ENCODE peak calls at places on chromosomes 6 and 20, in six cellular contexts. F is foreskin fibroblast, G is heart left ventricle, W is fibroblast of lung, B is AG09319, L is choroid plexus epithelial cell. H is an unnamed sample.

GRCh38 chr6:69796081-69796626 is 656 bp downstream of the LMBRD1 start:
- DNase-seq in F (peak; percentile 26), G (no peak), L (peak; percentile 66), B (no peak), W (peak; percentile 48), H (no peak)

GRCh38 chr6:124462746-124463145 is 499.5 kb upstream of the RNF217 start:
- DNase-seq in L (no peak), G (no peak), F (no peak), W (no peak), B (no peak), H (no peak)

GRCh38 chr20:19735446-19735845 is 22.6 kb upstream of the RIN2 start:
- DNase-seq in B (no peak), W (peak; percentile 74), F (peak; percentile 88), L (peak; percentile 86), G (peak; percentile 69), H (no peak)

GRCh38 chr6:130600880-130601341 is 226.3 kb upstream of the SMLR1 start:
- DNase-seq in G (no peak), B (no peak), W (peak; percentile 34), F (peak; percentile 91), L (peak; percentile 67), H (no peak)

GRCh38 chr6:166244353-166245045 is 63.7 kb downstream of the PRR18 start:
- DNase-seq in G (no peak), L (no peak), B (no peak), W (no peak), F (no peak), H (no peak)

GRCh38 chr20:53795170-53795569 is 201.5 kb upstream of the ZNF217 start:
- DNase-seq in F (peak; percentile 26), B (no peak), G (no peak), W (no peak), L (peak; percentile 13), H (no peak)

GRCh38 chr6:126040826-126041225 is 54.5 kb downstream of the TRMT11 start:
- DNase-seq in L (peak; percentile 86), F (peak; percentile 68), B (no peak), W (peak; percentile 78), G (no peak), H (no peak)

GRCh38 chr6:154508573-154509375 is 1.7 kb downstream of the CNKSR3 start:
- DNase-seq in B (no peak), L (peak; percentile 28), W (peak; percentile 30), G (no peak), F (no peak), H (no peak)

GRCh38 chr6:151502499-151502898 is 8.7 kb downstream of the CCDC170 start:
- DNase-seq in G (no peak), B (no peak), L (no peak), F (no peak), W (peak; percentile 52), H (no peak)

GRCh38 chr20:32437391-32438074 is 79.4 kb downstream of the ASXL1 start:
- DNase-seq in F (no peak), G (no peak), L (no peak), B (no peak), W (no peak), H (no peak)
- TF ChIP-seq CTCF in F (no peak), G (peak; percentile 13), L (peak; percentile 47), B (peak; percentile 10), W (no peak), H (peak; percentile 67)

GRCh38 chr6:33390767-33391277 is 801 bp upstream of the KIFC1 start:
- DNase-seq in G (no peak), B (no peak), F (no peak), W (no peak), L (no peak), H (no peak)
- TF ChIP-seq CTCF in G (no peak), B (no peak), F (no peak), W (no peak), L (no peak), H (no peak)

DNA sequence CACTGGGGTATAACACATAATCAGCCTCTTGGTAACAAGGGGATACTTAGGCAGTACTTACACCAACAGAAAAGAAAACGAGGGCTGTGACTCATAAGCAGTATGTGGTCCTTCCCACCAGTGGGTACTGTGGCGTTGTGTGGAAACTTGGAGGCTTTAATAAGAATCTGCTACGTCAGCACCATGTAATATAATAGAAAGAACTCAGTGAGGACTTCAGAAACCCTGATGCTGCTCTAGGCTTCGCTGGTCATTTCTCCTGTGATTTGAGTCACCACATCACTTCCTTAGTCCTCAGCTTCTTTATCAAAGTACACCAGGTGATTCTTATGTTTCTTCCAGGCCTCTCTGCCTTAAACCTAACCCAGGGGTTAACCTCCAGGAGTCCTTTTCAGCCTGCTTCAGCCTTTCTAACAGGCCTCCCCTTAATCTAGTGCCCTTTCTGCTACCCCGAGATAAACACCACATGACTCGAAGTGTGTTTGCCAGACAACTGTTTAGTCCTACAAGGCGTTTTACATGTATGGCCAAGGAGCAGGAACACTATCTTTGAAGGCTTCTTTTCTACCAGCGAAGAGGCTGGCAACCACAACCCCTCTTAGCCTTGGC is 68.5 kb downstream of the FYN start:
- DNase-seq in G (no peak), B (no peak), F (peak; percentile 70), L (peak; percentile 98), W (peak; percentile 92), H (no peak)
- TF ChIP-seq CTCF in G (no peak), B (peak; percentile 22), F (no peak), L (peak; percentile 53), W (peak; percentile 22), H (no peak)

DNA sequence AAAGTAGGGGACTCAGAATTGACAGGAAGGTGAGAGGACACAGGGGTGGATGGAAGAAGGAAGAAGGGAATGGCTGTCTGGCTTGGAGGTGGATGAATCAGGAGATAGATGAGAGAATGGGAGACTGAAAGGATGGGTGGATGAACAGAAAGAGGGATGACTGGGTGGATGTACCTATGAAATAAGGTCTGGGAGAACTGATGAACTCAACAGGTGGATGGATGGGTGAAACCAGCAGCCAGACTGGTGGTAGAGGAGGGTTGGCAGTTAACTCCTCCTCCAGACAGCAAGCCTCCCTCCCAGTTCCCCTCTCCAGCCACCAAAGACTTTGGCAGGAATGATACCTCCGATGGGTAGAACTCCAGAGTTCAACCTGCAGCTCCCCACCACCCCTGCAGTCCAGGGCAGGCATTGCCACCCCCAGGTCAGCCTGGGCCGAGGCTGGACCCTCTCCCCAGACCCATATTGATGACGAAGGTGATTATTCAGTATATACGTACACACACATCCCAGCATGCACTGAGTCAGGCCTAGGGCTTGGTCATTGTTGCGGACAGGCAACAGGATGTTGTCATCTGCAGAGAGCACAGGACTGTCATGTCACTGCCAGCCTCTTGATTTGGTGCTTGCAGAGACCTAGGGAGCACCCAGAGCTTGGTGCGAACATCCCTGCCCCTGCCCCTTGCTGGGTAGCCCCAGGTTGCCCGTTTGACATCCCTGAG is 2.0 kb downstream of the SUN5 start:
- DNase-seq in G (no peak), W (no peak), B (no peak), F (no peak), L (no peak), H (no peak)
- TF ChIP-seq CTCF in G (no peak), W (no peak), B (no peak), F (no peak), L (no peak), H (no peak)

GRCh38 chr20:11271319-11271718 is 597.5 kb upstream of the JAG1 start:
- DNase-seq in W (no peak), F (no peak), L (no peak), G (no peak), B (no peak), H (no peak)
- TF ChIP-seq CTCF in W (no peak), F (no peak), L (peak; percentile 14), G (no peak), B (no peak), H (peak; percentile 53)

DNA sequence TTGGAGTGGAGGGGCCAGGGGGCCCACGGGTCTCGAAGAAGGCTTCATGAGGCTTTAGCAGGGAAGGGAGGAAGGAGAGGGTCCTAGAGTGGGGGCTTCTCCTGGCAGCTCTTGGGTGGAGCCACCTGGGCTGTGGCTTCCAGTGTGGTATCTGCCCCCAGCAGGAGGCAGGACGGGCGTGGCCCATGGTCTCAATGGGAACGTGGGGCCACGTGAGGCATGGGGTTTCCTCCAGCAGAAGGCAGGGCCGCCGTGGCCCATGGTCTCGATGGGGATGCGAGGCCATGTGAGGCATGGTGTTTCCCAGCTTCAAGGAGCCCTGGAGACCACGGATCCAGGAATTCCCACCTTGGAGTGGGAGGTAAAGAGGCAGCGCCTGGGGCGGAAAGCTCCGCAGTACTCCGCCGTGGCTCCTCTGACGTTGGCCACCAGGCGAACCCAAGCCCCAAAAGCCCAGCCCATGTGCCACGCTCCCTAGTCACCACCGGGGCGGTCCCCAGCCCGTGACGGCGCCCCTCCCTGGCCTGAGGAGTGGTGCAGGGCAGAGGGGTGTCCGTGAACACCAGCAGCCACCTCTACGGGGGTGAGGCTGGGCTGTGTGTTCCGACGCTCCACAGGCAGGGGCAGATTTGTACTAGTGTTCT is 62.0 kb upstream of the GATA5 start:
- DNase-seq in W (no peak), F (no peak), B (no peak), G (no peak), L (no peak), H (no peak)
- TF ChIP-seq CTCF in W (no peak), F (no peak), B (no peak), G (no peak), L (no peak), H (no peak)

GRCh38 chr20:55522296-55522815 is 483.0 kb downstream of the CBLN4 start:
- DNase-seq in F (no peak), G (no peak), W (no peak), B (no peak), L (no peak), H (no peak)
- TF ChIP-seq CTCF in F (no peak), G (no peak), W (no peak), B (no peak), L (no peak), H (no peak)